ENCODE peak calls at places on chromosomes 13 and 19, in eight cellular contexts. I is thoracic aorta, H is left ventricle myocardium inferior, L is Peyer's patch, E is RWPE1, C is IMR-90, J is breast epithelium, B is left lung. Y is an unnamed sample.

GRCh38 chr19:49231804-49232203 is 74.2 kb downstream of the TRPM4 start:
- DNase-seq in I (no peak), H (no peak), L (no peak), E (no peak), C (no peak), J (no peak), B (no peak), Y (no peak)

GRCh38 chr19:39372047-39372802 is 18.7 kb downstream of the PAF1 start:
- DNase-seq in I (peak; percentile 60), H (peak; percentile 82), L (no peak), E (no peak), C (peak; percentile 93), J (peak; percentile 68), B (no peak), Y (peak; percentile 41)

GRCh38 chr13:20715340-20715732 is 11.8 kb downstream of the IL17D start:
- DNase-seq in I (no peak), H (no peak), L (no peak), E (no peak), C (no peak), J (no peak), B (no peak), Y (no peak)

GRCh38 chr13:106569233-106570095 is 1.5 kb upstream of the ARGLU1 start:
- DNase-seq in I (no peak), H (no peak), L (no peak), E (no peak), C (no peak), J (no peak), B (no peak), Y (no peak)

GRCh38 chr13:67772807-67773453 is 542.8 kb upstream of the PCDH9 start:
- DNase-seq in I (no peak), H (peak; percentile 9), L (no peak), E (no peak), C (no peak), J (no peak), B (peak; percentile 81), Y (no peak)

GRCh38 chr19:9939301-9939913 is 3.1 kb upstream of the OLFM2 start:
- DNase-seq in I (no peak), H (no peak), L (no peak), E (no peak), C (peak; percentile 60), J (no peak), B (no peak), Y (no peak)

GRCh38 chr19:18594096-18594823 is 5.7 kb downstream of the REX1BD start:
- DNase-seq in I (no peak), H (peak; percentile 73), L (peak; percentile 77), E (peak; percentile 76), C (peak; percentile 76), J (peak; percentile 74), B (peak; percentile 91), Y (peak; percentile 87)

GRCh38 chr13:109707044-109707794 is 79.2 kb downstream of the IRS2 start:
- DNase-seq in I (no peak), H (no peak), L (no peak), E (no peak), C (no peak), J (no peak), B (no peak), Y (no peak)

GRCh38 chr19:33349319-33350289 is 23.9 kb upstream of the CEBPG start:
- DNase-seq in I (no peak), H (no peak), L (no peak), E (no peak), C (no peak), J (no peak), B (no peak), Y (no peak)

GRCh38 chr13:29749401-29750177 is 100.8 kb downstream of the UBL3 start:
- DNase-seq in I (no peak), H (no peak), L (no peak), E (no peak), C (peak; percentile 84), J (no peak), B (no peak), Y (no peak)

GRCh38 chr13:47170971-47171370 is 274.1 kb upstream of the HTR2A start:
- DNase-seq in I (no peak), H (no peak), L (no peak), E (no peak), C (no peak), J (no peak), B (no peak), Y (no peak)

GRCh38 chr19:30523791-30524190 is 151.6 kb downstream of the ZNF536 start:
- DNase-seq in I (no peak), H (no peak), L (no peak), E (no peak), C (no peak), J (no peak), B (no peak), Y (no peak)

GRCh38 chr19:44308011-44308410 is 3.2 kb upstream of the ZNF235 start:
- DNase-seq in I (no peak), H (no peak), L (no peak), E (no peak), C (no peak), J (no peak), B (no peak), Y (no peak)

GRCh38 chr19:48121909-48122371 is 11.3 kb upstream of the PLA2G4C start:
- DNase-seq in I (no peak), H (no peak), L (peak; percentile 26), E (peak; percentile 32), C (no peak), J (peak; percentile 78), B (no peak), Y (no peak)

GRCh38 chr13:107669356-107669755 is 546.0 kb downstream of the LIG4 start:
- DNase-seq in I (no peak), H (no peak), L (no peak), E (no peak), C (peak; percentile 79), J (no peak), B (no peak), Y (no peak)

GRCh38 chr19:28710278-28710677 is 502.7 kb downstream of the UQCRFS1 start:
- DNase-seq in I (no peak), H (no peak), L (no peak), E (peak; percentile 26), C (peak; percentile 67), J (no peak), B (no peak), Y (no peak)

GRCh38 chr13:75236774-75237173 is 245.2 kb downstream of the TBC1D4 start:
- DNase-seq in I (no peak), H (no peak), L (no peak), E (no peak), C (no peak), J (no peak), B (no peak), Y (no peak)

GRCh38 chr19:33404916-33405315 is 31.4 kb downstream of the CEBPG start:
- DNase-seq in I (no peak), H (peak; percentile 12), L (no peak), E (no peak), C (no peak), J (peak; percentile 39), B (peak; percentile 27), Y (no peak)

GRCh38 chr13:100803091-100803490 is 128.5 kb upstream of the TMTC4 start:
- DNase-seq in I (no peak), H (no peak), L (no peak), E (no peak), C (no peak), J (no peak), B (no peak), Y (no peak)

GRCh38 chr13:60754691-60755090 is 357.7 kb downstream of the TDRD3 start:
- DNase-seq in I (no peak), H (no peak), L (no peak), E (no peak), C (no peak), J (no peak), B (no peak), Y (no peak)

GRCh38 chr19:12092065-12092867 is 27.7 kb downstream of the ZNF844 start:
- DNase-seq in I (peak; percentile 49), H (peak; percentile 88), L (peak; percentile 51), E (peak; percentile 20), C (peak; percentile 86), J (peak; percentile 89), B (peak; percentile 97), Y (peak; percentile 89)

GRCh38 chr13:114311387-114311786 is 2.9 kb upstream of the CHAMP1 start:
- DNase-seq in I (no peak), H (no peak), L (no peak), E (no peak), C (no peak), J (no peak), B (no peak), Y (no peak)

GRCh38 chr13:80408270-80408669 is 67.3 kb upstream of the SPRY2 start:
- DNase-seq in I (no peak), H (no peak), L (no peak), E (no peak), C (no peak), J (no peak), B (no peak), Y (no peak)

GRCh38 chr19:4140237-4140711 is 13.2 kb upstream of the CREB3L3 start:
- DNase-seq in I (no peak), H (no peak), L (no peak), E (peak; percentile 81), C (peak; percentile 72), J (no peak), B (no peak), Y (no peak)

GRCh38 chr19:28972144-28972543 is 240.8 kb downstream of the UQCRFS1 start:
- DNase-seq in I (no peak), H (no peak), L (no peak), E (no peak), C (no peak), J (no peak), B (no peak), Y (no peak)

GRCh38 chr19:16383584-16384161 is 59.0 kb downstream of the KLF2 start:
- DNase-seq in I (no peak), H (no peak), L (peak; percentile 46), E (no peak), C (no peak), J (no peak), B (no peak), Y (no peak)
- TF ChIP-seq CTCF in I (no peak), H (peak; percentile 21), L (no peak), E (peak; percentile 52), C (no peak), J (no peak), B (no peak), Y (no peak)

GRCh38 chr19:50359432-50359818 is 6.0 kb downstream of the NAPSA start:
- DNase-seq in I (no peak), H (no peak), L (no peak), E (no peak), C (no peak), J (no peak), B (no peak), Y (no peak)
- H3K27ac ChIP-seq in I (no peak overlapping the region), H (no peak overlapping the region), L (no peak overlapping the region), E (no peak overlapping the region), C (no peak overlapping the region), J (no peak overlapping the region), B (peak overlapping the region; percentile 3), Y (no peak overlapping the region)

GRCh38 chr13:37984357-37984756 is 114.8 kb upstream of the TRPC4 start:
- DNase-seq in I (no peak), H (no peak), L (no peak), E (no peak), C (no peak), J (no peak), B (no peak), Y (no peak)
- TF ChIP-seq CTCF in I (no peak), H (no peak), L (no peak), E (no peak), C (no peak), J (no peak), B (no peak), Y (no peak)

DNA sequence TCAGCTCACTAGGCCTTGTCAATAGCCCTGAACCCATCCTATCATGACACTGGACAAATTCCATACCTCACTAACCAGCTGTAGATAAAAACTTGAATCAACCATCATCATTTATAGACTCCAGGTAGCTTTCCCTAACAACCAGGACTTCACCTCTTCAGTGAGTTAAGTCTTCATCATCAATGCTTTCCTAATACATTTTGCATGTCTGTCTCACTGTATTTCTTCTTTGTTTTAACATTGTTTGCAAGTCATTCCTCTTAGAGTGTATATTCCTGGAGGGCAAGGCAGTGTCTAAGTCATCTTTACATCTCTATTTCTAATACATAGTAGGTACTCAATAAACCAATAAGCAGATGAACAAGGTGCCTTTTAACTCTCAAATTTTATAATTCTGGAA is 123.4 kb upstream of the RFC3 start:
- DNase-seq in I (no peak), H (no peak), L (no peak), E (no peak), C (no peak), J (no peak), B (no peak), Y (no peak)
- H3K27ac ChIP-seq in I (no peak overlapping the region), H (no peak overlapping the region), L (no peak overlapping the region), E (no peak overlapping the region), C (no peak overlapping the region), J (no peak overlapping the region), B (no peak overlapping the region), Y (no peak overlapping the region)